ENCODE peak calls at places on chromosomes 16 and 17, in four cellular contexts. Q is GM23248, N is Daoy, H is tibial artery. Z is an unnamed sample.
A peak's percentile ranks its signal among the peaks of the same experiment; 100 is the strongest.

GRCh38 chr17:75630071-75630917 is 2.9 kb upstream of the SMIM5 start:
- DNase-seq in Q (no peak), N (no peak), H (no peak), Z (no peak)

GRCh38 chr17:51119415-51120356 is 982 bp downstream of the SPAG9 start:
- DNase-seq in Q (peak; percentile 74), N (peak; percentile 42), H (peak; percentile 80), Z (peak; percentile 49)

GRCh38 chr17:17394494-17394893 is 82.3 kb upstream of the MED9 start:
- DNase-seq in Q (no peak), N (no peak), H (no peak), Z (no peak)

GRCh38 chr17:77723909-77724875 is 234.3 kb upstream of the TNRC6C start:
- DNase-seq in Q (no peak), N (no peak), H (no peak), Z (no peak)

GRCh38 chr16:16062023-16062932 is 112.9 kb downstream of the ABCC1 start:
- DNase-seq in Q (no peak), N (no peak), H (no peak), Z (no peak)

GRCh38 chr17:1989135-1989534 is 36.0 kb downstream of the RTN4RL1 start:
- DNase-seq in Q (peak; percentile 98), N (peak; percentile 90), H (peak; percentile 76), Z (no peak)

GRCh38 chr17:7138800-7139381 is 24.3 kb upstream of the ASGR2 start:
- DNase-seq in Q (no peak), N (no peak), H (no peak), Z (no peak)

GRCh38 chr17:27282054-27282501 is 11.8 kb upstream of the WSB1 start:
- DNase-seq in Q (peak; percentile 73), N (no peak), H (no peak), Z (no peak)

GRCh38 chr16:75861981-75862380 is 135.7 kb upstream of the CPHXL start:
- DNase-seq in Q (no peak), N (peak; percentile 5), H (no peak), Z (no peak)

GRCh38 chr17:43917348-43918025 is 10.2 kb upstream of the MPP2 start:
- DNase-seq in Q (peak; percentile 17), N (no peak), H (no peak), Z (peak; percentile 40)

GRCh38 chr16:17135439-17135838 is 335.3 kb downstream of the XYLT1 start:
- DNase-seq in Q (no peak), N (no peak), H (no peak), Z (no peak)